ENCODE peak calls at places on chromosome 11, in four cellular contexts. F is BE2C; D is stimulated activated CD4-positive, alpha-beta T cell treated with anti-CD3 and anti-CD28 coated beads, Interleukin-1b, Interleukin-23, amount 100 ng/mL, for 48 hours; K is SK-MEL-5. V is an unnamed sample.

GRCh38 chr11:97995874-97996273 is 1024.9 kb upstream of the CNTN5 start:
- DNase-seq in F (no peak), D (no peak), K (no peak), V (no peak)

GRCh38 chr11:75771646-75772410 is 3.2 kb downstream of the DGAT2 start:
- DNase-seq in F (no peak), D (no peak), K (no peak), V (no peak)

GRCh38 chr11:19284881-19285280 is 44.1 kb upstream of the E2F8 start:
- DNase-seq in F (no peak), D (no peak), K (no peak), V (peak)

GRCh38 chr11:125170001-125170405 is 5.5 kb downstream of the PKNOX2 start:
- DNase-seq in F (no peak), D (no peak), K (no peak), V (peak)

GRCh38 chr11:13135385-13136271 is 126.5 kb downstream of the RASSF10 start:
- DNase-seq in F (no peak), D (no peak), K (peak), V (peak)

GRCh38 chr11:45801723-45802315 is 3.1 kb upstream of the SLC35C1 start:
- DNase-seq in F (no peak), D (no peak), K (peak), V (no peak)

GRCh38 chr11:57735655-57736298 is 5.5 kb upstream of the SELENOH start:
- DNase-seq in F (no peak), D (no peak), K (no peak), V (no peak)

GRCh38 chr11:2468363-2469240 is 23.8 kb downstream of the KCNQ1 start:
- DNase-seq in F (no peak), D (no peak), K (no peak), V (no peak)

GRCh38 chr11:119721129-119722120 is 7.6 kb downstream of the NECTIN1 start:
- DNase-seq in F (peak), D (no peak), K (peak), V (peak)

GRCh38 chr11:47406896-47407745 is 1.3 kb upstream of the SLC39A13 start:
- DNase-seq in F (no peak), D (no peak), K (no peak), V (no peak)

GRCh38 chr11:19730373-19730772 is 17.7 kb downstream of the NAV2 start:
- DNase-seq in F (no peak), D (no peak), K (no peak), V (peak)

GRCh38 chr11:64296830-64297721 is 3.1 kb upstream of the CATSPERZ start:
- DNase-seq in F (no peak), D (no peak), K (no peak), V (peak)

GRCh38 chr11:22634897-22635629 is 9.4 kb upstream of the FANCF start:
- DNase-seq in F (peak), D (no peak), K (peak), V (peak)

GRCh38 chr11:44562836-44563460 is 2.5 kb upstream of the CD82 start:
- DNase-seq in F (no peak), D (no peak), K (no peak), V (no peak)

GRCh38 chr11:14873632-14874031 is 18.4 kb downstream of the CYP2R1 start:
- DNase-seq in F (no peak), D (no peak), K (peak), V (no peak)

GRCh38 chr11:79263001-79263400 is 177.8 kb downstream of the TENM4 start:
- DNase-seq in F (no peak), D (no peak), K (no peak), V (peak)

GRCh38 chr11:74179234-74180126 is 8.4 kb downstream of the PPME1 start:
- DNase-seq in F (no peak), D (no peak), K (no peak), V (no peak)

GRCh38 chr11:14362613-14363012 is 3.6 kb upstream of the RRAS2 start:
- DNase-seq in F (no peak), D (no peak), K (no peak), V (no peak)

GRCh38 chr11:75592699-75593098 is 30.6 kb downstream of the SERPINH1 start:
- DNase-seq in F (no peak), D (no peak), K (no peak), V (no peak)

GRCh38 chr11:23954317-23954716 is 542.5 kb upstream of the LUZP2 start:
- DNase-seq in F (no peak), D (no peak), K (no peak), V (no peak)

GRCh38 chr11:103544874-103545273 is 435.6 kb downstream of the DYNC2H1 start:
- DNase-seq in F (no peak), D (no peak), K (no peak), V (no peak)

GRCh38 chr11:62726156-62727006 is 876 bp downstream of the HNRNPUL2 start:
- DNase-seq in F (no peak), D (peak), K (no peak), V (no peak)

GRCh38 chr11:61962213-61963015 is 5.0 kb downstream of the FTH1 start:
- DNase-seq in F (no peak), D (no peak), K (peak), V (no peak)

GRCh38 chr11:102010776-102011500 is 36.3 kb upstream of the CFAP300 start:
- DNase-seq in F (peak), D (no peak), K (peak), V (peak)

GRCh38 chr11:92500463-92500862 is 275.8 kb downstream of the FAT3 start:
- DNase-seq in F (no peak), D (no peak), K (no peak), V (no peak)

GRCh38 chr11:115739878-115740277 is 235.7 kb upstream of the CADM1 start:
- DNase-seq in F (no peak), D (no peak), K (no peak), V (no peak)

GRCh38 chr11:123478352-123478986 is 48.4 kb downstream of the GRAMD1B start:
- DNase-seq in F (peak), D (peak), K (peak), V (peak)

GRCh38 chr11:134418119-134418840 is 6.2 kb upstream of the B3GAT1 start:
- DNase-seq in F (peak), D (no peak), K (peak), V (peak)

GRCh38 chr11:75301602-75302345 is 49.7 kb downstream of the ARRB1 start:
- DNase-seq in F (no peak), D (no peak), K (no peak), V (no peak)

GRCh38 chr11:71504526-71504925 is 22.5 kb upstream of the KRTAP5-7 start:
- DNase-seq in F (peak), D (no peak), K (no peak), V (no peak)

GRCh38 chr11:80503990-80504389 is 1063.2 kb upstream of the TENM4 start:
- DNase-seq in F (no peak), D (no peak), K (no peak), V (no peak)

GRCh38 chr11:20031155-20032001 is 128.9 kb downstream of the DBX1 start:
- DNase-seq in F (no peak), D (no peak), K (no peak), V (peak)

GRCh38 chr11:73404048-73404447 is 27.8 kb downstream of the RELT start:
- DNase-seq in F (peak), D (no peak), K (peak), V (peak)

GRCh38 chr11:108873305-108873704 is 208.4 kb downstream of the DDX10 start:
- DNase-seq in F (no peak), D (no peak), K (no peak), V (no peak)

GRCh38 chr11:44726278-44727113 is at the start of gene TSPAN18:
- DNase-seq in F (peak), D (peak), K (no peak), V (peak)

GRCh38 chr11:59754494-59754858 is 700 bp upstream of the STX3 start:
- DNase-seq in F (no peak), D (no peak), K (peak), V (no peak)

GRCh38 chr11:130042093-130042591 is 27.6 kb upstream of the APLP2 start:
- DNase-seq in F (no peak), D (no peak), K (peak), V (no peak)